ENCODE peak calls at places on chromosomes 16 and 17, in nine cellular contexts. V is AML-193; O is HTR-8/SVneo; X is germinal center; E is stimulated activated naive CD8-positive, alpha-beta T cell treated with anti-CD3 and anti-CD28 coated beads, Interleukin-15, amount 100 ng/mL, for 72 hours; B is H9; F is HEK293T; I is HCEC 1CT; L is activated T-cell treated with anti-CD3 and anti-CD28 coated beads for 1 hour. J is an unnamed sample.

GRCh38 chr17:79405823-79406222 is 205.0 kb downstream of the RBFOX3 start:
- DNase-seq in L (no peak), X (no peak), B (no peak), F (no peak), V (no peak), I (no peak), O (no peak), E (no peak), J (no peak)

GRCh38 chr16:82655315-82655714 is 28.5 kb downstream of the CDH13 start:
- DNase-seq in X (no peak), O (peak; percentile 69), B (no peak), E (peak; percentile 79), V (no peak), L (peak; percentile 40), I (peak; percentile 90), F (no peak), J (peak; percentile 18)

GRCh38 chr17:82734987-82735866 is at the start of gene FN3K:
- DNase-seq in O (peak; percentile 57), L (no peak), B (peak; percentile 82), F (no peak), V (no peak), E (peak; percentile 25), X (peak; percentile 19), I (peak; percentile 17), J (peak; percentile 46)

GRCh38 chr17:29004081-29004692 is 1.6 kb downstream of the SEZ6 start:
- DNase-seq in V (no peak), O (no peak), L (no peak), X (no peak), E (no peak), F (no peak), B (no peak), I (no peak), J (no peak)

GRCh38 chr16:52991572-52991971 is 61.1 kb downstream of the CHD9NB start:
- DNase-seq in X (no peak), E (no peak), V (no peak), B (no peak), O (no peak), I (no peak), F (no peak), L (no peak), J (no peak)

GRCh38 chr16:634996-635395 is 1.1 kb downstream of the METTL26 start:
- DNase-seq in L (no peak), E (no peak), V (no peak), F (no peak), X (no peak), O (no peak), I (no peak), B (no peak), J (no peak)

GRCh38 chr17:17320188-17320910 is 17.2 kb downstream of the NT5M start:
- DNase-seq in X (no peak), O (no peak), B (no peak), E (no peak), F (peak; percentile 4), V (no peak), L (no peak), I (no peak), J (no peak)

GRCh38 chr17:64216385-64217248 is 46.4 kb downstream of the TEX2 start:
- DNase-seq in F (no peak), B (peak; percentile 78), O (no peak), E (no peak), V (no peak), X (peak; percentile 24), L (no peak), I (no peak), J (peak; percentile 35)

GRCh38 chr17:2731807-2732206 is 17.6 kb downstream of the CCDC92B start:
- DNase-seq in L (no peak), X (no peak), I (no peak), B (no peak), E (no peak), O (no peak), V (no peak), F (no peak), J (no peak)

GRCh38 chr17:76500074-76500744 is 1.0 kb downstream of the RHBDF2 start:
- DNase-seq in X (peak; percentile 37), O (no peak), F (no peak), L (no peak), B (no peak), E (no peak), V (peak; percentile 71), I (no peak), J (no peak)

GRCh38 chr16:21263640-21264211 is 14.4 kb downstream of the CRYM start:
- DNase-seq in F (no peak), E (no peak), I (peak; percentile 21), V (no peak), L (no peak), O (no peak), X (peak; percentile 69), B (no peak), J (no peak)

GRCh38 chr16:78800535-78800934 is 701.1 kb downstream of the WWOX start:
- DNase-seq in I (no peak), V (no peak), E (no peak), B (no peak), O (no peak), F (no peak), L (no peak), X (no peak), J (no peak)

GRCh38 chr17:77875051-77875780 is 83.3 kb upstream of the TNRC6C start:
- DNase-seq in B (no peak), V (no peak), X (no peak), L (no peak), O (peak; percentile 52), E (no peak), I (no peak), F (no peak), J (no peak)

GRCh38 chr17:17994271-17994670 is 21.6 kb downstream of the DRC3 start:
- DNase-seq in F (no peak), B (peak; percentile 92), I (no peak), E (peak; percentile 29), L (peak; percentile 6), V (no peak), O (no peak), X (peak; percentile 24), J (no peak)

GRCh38 chr16:27685802-27686201 is 135.9 kb downstream of the KATNIP start:
- DNase-seq in I (peak; percentile 71), E (no peak), X (no peak), V (no peak), B (no peak), O (no peak), L (no peak), F (no peak), J (no peak)

GRCh38 chr17:75610103-75610984 is 22.7 kb downstream of the MYO15B start:
- DNase-seq in I (no peak), L (no peak), E (no peak), B (no peak), X (no peak), F (no peak), O (no peak), V (no peak), J (peak; percentile 82)

J was measured in T1000.